ENCODE peak calls at places on chromosomes 13 and 19, in four cellular contexts. F, N, U and I are unnamed samples. For H3K27me3 and H3K4me1, the result is how much of the 10 kb centered on the place peaks cover.

GRCh38 chr19:3683866-3684816 is 16.1 kb downstream of the PIP5K1C start:
- DNase-seq in F (no peak), N (peak), U (no peak), I (no peak)

GRCh38 chr13:50914848-50915247 is 5.3 kb downstream of the RNASEH2B start:
- DNase-seq in F (no peak), N (peak), U (no peak), I (no peak)

GRCh38 chr13:113116206-113116800 is 6.3 kb upstream of the F10 start:
- DNase-seq in F (no peak), N (no peak), U (no peak), I (no peak)

GRCh38 chr19:50046649-50047503 is 21.1 kb downstream of the ZNF473 start:
- DNase-seq in F (no peak), N (no peak), U (peak), I (no peak)

GRCh38 chr13:108496364-108497215 is 132.8 kb upstream of the MYO16 start:
- DNase-seq in F (no peak), N (peak), U (no peak), I (no peak)

GRCh38 chr19:6694147-6694815 is 24.3 kb upstream of the TNFSF14 start:
- DNase-seq in F (no peak), N (no peak), U (no peak), I (no peak)

GRCh38 chr13:79108914-79109643 is 297.0 kb downstream of the RBM26 start:
- DNase-seq in F (no peak), N (no peak), U (no peak), I (no peak)

GRCh38 chr13:98599502-98600328 is 22.8 kb upstream of the STK24 start:
- DNase-seq in F (no peak), N (no peak), U (no peak), I (no peak)

GRCh38 chr19:54147676-54148075 is 10.1 kb downstream of the CNOT3 start:
- DNase-seq in F (no peak), N (no peak), U (no peak), I (no peak)

GRCh38 chr13:114097893-114098688 is 34.3 kb downstream of the RASA3 start:
- DNase-seq in F (no peak), N (no peak), U (peak), I (no peak)

GRCh38 chr13:97307882-97308624 is 85.9 kb downstream of the MBNL2 start:
- DNase-seq in F (no peak), N (peak), U (no peak), I (no peak)

GRCh38 chr13:24502567-24503375 is 9.8 kb downstream of the PARP4 start:
- DNase-seq in F (no peak), N (peak), U (peak), I (no peak)

GRCh38 chr13:34731486-34731885 is 210.6 kb upstream of the NBEA start:
- DNase-seq in F (no peak), N (peak), U (no peak), I (no peak)

GRCh38 chr19:53945441-53945840 is 17.3 kb upstream of the CACNG8 start:
- DNase-seq in F (no peak), N (peak), U (no peak), I (no peak)

GRCh38 chr19:42068361-42068755 is 1.6 kb downstream of the GRIK5 start:
- DNase-seq in F (no peak), N (no peak), U (no peak), I (no peak)

GRCh38 chr13:92429231-92429630 is 797.4 kb upstream of the GPC6 start:
- DNase-seq in F (no peak), N (no peak), U (no peak), I (no peak)

GRCh38 chr13:43475135-43475534 is 311.6 kb downstream of the ENOX1 start:
- DNase-seq in F (no peak), N (no peak), U (no peak), I (no peak)

GRCh38 chr13:97849305-97849704 is 104.2 kb upstream of the IPO5 start:
- DNase-seq in F (no peak), N (peak), U (no peak), I (no peak)

GRCh38 chr13:30738526-30738925 is 3.2 kb downstream of the ALOX5AP start:
- DNase-seq in F (no peak), N (no peak), U (no peak), I (no peak)
- H3K4me3 ChIP-seq in F (no peak), N (no peak), U (no peak), I (no peak)

GRCh38 chr13:33180009-33180804 is 105.3 kb downstream of the STARD13 start:
- DNase-seq in F (no peak), N (no peak), U (no peak), I (no peak)
- H3K27me3 ChIP-seq in F (under half), N (under half), U (under half), I (under half)

GRCh38 chr19:35722897-35723296 is 5.1 kb downstream of the KMT2B start:
- DNase-seq in F (no peak), N (no peak), U (no peak), I (no peak)
- H3K4me1 ChIP-seq in F (under half), N (under half), U (under half), I (under half)

GRCh38 chr19:34479396-34479795 is 2.2 kb upstream of the WTIP start:
- DNase-seq in F (no peak), N (no peak), U (no peak), I (no peak)

GRCh38 chr19:34482380-34483250 is 1.1 kb downstream of the WTIP start:
- DNase-seq in F (no peak), N (peak), U (no peak), I (no peak)

GRCh38 chr19:34481861-34482379 is 362 bp downstream of the WTIP start:
- DNase-seq in F (no peak), N (no peak), U (no peak), I (no peak)

GRCh38 chr19:34480971-34481821 is at the start of gene WTIP:
- DNase-seq in F (no peak), N (peak), U (peak), I (no peak)

GRCh38 chr19:34480491-34480890 is 1.1 kb upstream of the WTIP start:
- DNase-seq in F (no peak), N (no peak), U (no peak), I (no peak)
- H3K4me3 ChIP-seq in F (no peak), N (no peak), U (peak), I (no peak)